ENCODE peak calls at places on chromosome 20, in six cellular contexts. W, Q, P, V, H and A are unnamed samples.

GRCh38 chr20:38873050-38873581 is 53.1 kb upstream of the FAM83D start:
- DNase-seq in W (no peak), Q (peak), P (no peak), V (peak), H (no peak), A (peak)

GRCh38 chr20:15834857-15835256 is 738.4 kb downstream of the KIF16B start:
- DNase-seq in W (no peak), Q (no peak), P (no peak), V (no peak), H (peak), A (no peak)

GRCh38 chr20:53878262-53879047 is 191.9 kb downstream of the BCAS1 start:
- DNase-seq in W (no peak), Q (no peak), P (no peak), V (no peak), H (no peak), A (no peak)

GRCh38 chr20:30602424-30602823 is 655.0 kb upstream of the DEFB115 start:
- DNase-seq in W (no peak), Q (no peak), P (no peak), V (no peak), H (no peak), A (no peak)

GRCh38 chr20:50320005-50320909 is 129.6 kb downstream of the CEBPB start:
- DNase-seq in W (no peak), Q (no peak), P (no peak), V (no peak), H (peak), A (no peak)

GRCh38 chr20:48153523-48153922 is 368.2 kb upstream of the SULF2 start:
- DNase-seq in W (peak), Q (peak), P (no peak), V (no peak), H (peak), A (peak)

GRCh38 chr20:52985687-52986086 is 13.5 kb downstream of the TSHZ2 start:
- DNase-seq in W (no peak), Q (no peak), P (no peak), V (no peak), H (no peak), A (no peak)

GRCh38 chr20:50257860-50258259 is 67.2 kb downstream of the CEBPB start:
- DNase-seq in W (no peak), Q (no peak), P (no peak), V (no peak), H (no peak), A (no peak)

GRCh38 chr20:19497064-19497463 is 261.0 kb upstream of the RIN2 start:
- DNase-seq in W (no peak), Q (no peak), P (peak), V (no peak), H (no peak), A (no peak)

GRCh38 chr20:41594514-41595322 is 23.5 kb downstream of the CHD6 start:
- DNase-seq in W (no peak), Q (no peak), P (no peak), V (no peak), H (no peak), A (no peak)

GRCh38 chr20:16966276-16966880 is 218.2 kb downstream of the OTOR start:
- DNase-seq in W (no peak), Q (no peak), P (no peak), V (no peak), H (no peak), A (no peak)

GRCh38 chr20:43265449-43265848 is 75.7 kb upstream of the PTPRT start:
- DNase-seq in W (no peak), Q (no peak), P (no peak), V (no peak), H (no peak), A (no peak)

GRCh38 chr20:36228809-36229208 is 7.5 kb upstream of the AAR2 start:
- DNase-seq in W (no peak), Q (no peak), P (no peak), V (no peak), H (no peak), A (no peak)

GRCh38 chr20:10060223-10060622 is 25.4 kb downstream of the ANKEF1 start:
- DNase-seq in W (no peak), Q (peak), P (no peak), V (peak), H (no peak), A (peak)

GRCh38 chr20:23257106-23257761 is 93.4 kb upstream of the NXT1 start:
- DNase-seq in W (no peak), Q (no peak), P (no peak), V (no peak), H (peak), A (peak)

GRCh38 chr20:2480381-2480780 is 9.8 kb upstream of the SNRPB start:
- DNase-seq in W (no peak), Q (no peak), P (no peak), V (no peak), H (no peak), A (no peak)

GRCh38 chr20:2475850-2476741 is 5.5 kb upstream of the SNRPB start:
- DNase-seq in W (no peak), Q (no peak), P (no peak), V (no peak), H (no peak), A (no peak)

DNA sequence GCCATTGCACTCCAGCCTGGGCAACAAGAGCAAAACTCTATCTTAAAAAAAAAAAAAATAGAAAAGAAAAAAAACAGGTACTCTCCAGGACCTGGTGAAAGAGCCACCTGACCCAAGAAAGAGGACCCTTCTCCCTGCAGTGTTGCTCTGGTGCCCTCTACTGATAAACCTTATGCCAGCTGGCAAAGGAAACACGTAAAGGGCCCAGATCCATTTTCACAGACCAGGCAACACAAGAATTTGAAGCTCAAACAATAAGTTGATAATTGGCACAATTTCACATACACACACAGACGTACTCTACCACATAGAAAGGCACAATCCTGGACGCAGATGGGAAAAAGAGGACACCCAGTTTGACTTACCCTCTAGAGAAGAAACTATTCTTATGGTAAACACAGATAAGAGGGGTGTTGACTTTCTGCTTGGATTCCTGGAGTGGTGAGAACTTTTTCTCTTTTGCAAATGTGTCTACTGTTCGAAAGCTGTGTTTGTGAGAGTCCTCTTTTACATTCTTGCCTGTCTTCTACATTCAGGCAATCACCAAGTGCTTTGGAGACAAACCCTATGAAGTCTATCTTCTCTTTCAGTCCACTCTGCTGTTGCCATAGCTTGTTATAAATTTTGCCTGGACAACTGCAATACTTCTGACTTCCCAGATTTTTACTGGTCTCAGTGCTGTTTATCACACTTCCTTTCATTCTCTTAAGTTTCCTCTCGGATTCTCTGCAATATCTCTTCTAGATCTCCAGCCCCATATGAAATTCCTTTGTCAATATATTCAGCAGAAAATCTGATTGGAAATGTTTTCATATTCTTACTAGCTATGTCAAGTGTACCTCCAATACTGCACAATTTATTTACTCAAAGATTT is 6.4 kb upstream of the SNRPB start:
- DNase-seq in W (no peak), Q (no peak), P (no peak), V (no peak), H (no peak), A (no peak)
- TF ChIP-seq CTCF in W (no peak), Q (peak), P (peak), V (no peak), H (no peak), A (no peak)

GRCh38 chr20:57212890-57213276 is 53.6 kb downstream of the BMP7 start:
- DNase-seq in W (no peak), Q (no peak), P (no peak), V (no peak), H (no peak), A (no peak)
- H3K4me3 ChIP-seq in W (no peak), Q (no peak), P (no peak), V (no peak), H (no peak), A (no peak)

GRCh38 chr20:7540923-7541322 is 399.3 kb downstream of the HAO1 start:
- DNase-seq in W (no peak), Q (no peak), P (no peak), V (no peak), H (peak), A (no peak)
- TF ChIP-seq CTCF in W (no peak), Q (no peak), P (no peak), V (no peak), H (no peak), A (no peak)

DNA sequence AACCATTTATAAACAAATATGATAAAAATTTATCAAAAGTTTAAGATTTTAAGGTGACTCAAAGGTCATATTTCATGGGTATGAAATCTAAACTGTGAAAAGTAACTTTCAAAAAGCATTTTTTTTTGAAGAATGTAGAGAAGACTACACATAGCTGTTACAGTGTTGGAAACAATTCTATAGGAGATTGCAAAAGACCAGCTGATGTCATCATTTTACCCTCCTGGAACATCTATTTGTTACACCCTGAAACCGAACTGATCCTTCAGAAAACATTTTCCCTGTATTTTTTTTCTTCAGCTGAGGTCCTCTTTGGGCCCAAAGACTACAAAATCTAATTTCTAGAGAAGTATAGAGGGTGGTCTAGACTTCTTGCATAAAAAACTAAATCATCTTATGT is 297.5 kb upstream of the FERMT1 start:
- DNase-seq in W (no peak), Q (no peak), P (no peak), V (no peak), H (no peak), A (no peak)
- H3K4me3 ChIP-seq in W (no peak), Q (no peak), P (no peak), V (no peak), H (no peak), A (no peak)

DNA sequence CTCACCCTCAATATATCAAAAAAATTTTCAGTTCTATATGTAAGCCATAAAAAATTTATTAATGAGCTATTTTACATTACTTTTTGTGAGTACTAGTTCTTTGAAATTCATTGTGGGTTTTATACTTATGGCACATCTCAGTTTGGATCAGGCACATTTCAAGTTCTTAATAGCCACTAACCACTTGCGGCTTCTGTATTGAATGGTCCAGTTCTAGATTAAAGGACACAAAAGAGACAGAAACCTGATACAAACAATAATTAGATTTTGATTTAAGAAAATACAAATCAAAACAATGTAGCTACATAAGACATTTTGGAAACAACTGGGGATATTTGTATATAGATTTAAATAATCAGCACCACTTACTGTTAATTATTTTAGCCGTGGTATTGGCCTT is 86.6 kb upstream of the RNF24 start:
- DNase-seq in W (no peak), Q (no peak), P (no peak), V (no peak), H (no peak), A (no peak)
- TF ChIP-seq CTCF in W (no peak), Q (no peak), P (no peak), V (no peak), H (no peak), A (no peak)

GRCh38 chr20:62305149-62305764 is 2.5 kb downstream of the ADRM1 start:
- DNase-seq in W (peak), Q (peak), P (no peak), V (no peak), H (peak), A (no peak)
- H3K4me3 ChIP-seq in W (no peak), Q (peak), P (no peak), V (no peak), H (peak), A (no peak)

GRCh38 chr20:56503911-56504310 is 20.6 kb upstream of the FAM209A start:
- DNase-seq in W (no peak), Q (no peak), P (no peak), V (no peak), H (no peak), A (no peak)
- TF ChIP-seq CTCF in W (no peak), Q (no peak), P (no peak), V (no peak), H (no peak), A (no peak)